ENCODE peak calls at places on chromosome 4, in five cellular contexts. G is tibial artery, I is GM23248, B is endodermal cell, Z is left ventricle myocardium inferior. W is an unnamed sample.
A peak's percentile ranks its signal among the peaks of the same experiment; 100 is the strongest.

GRCh38 chr4:37383579-37384229 is 139.2 kb downstream of the NWD2 start:
- DNase-seq in G (no peak), I (peak; percentile 40), B (peak; percentile 69), Z (no peak), W (no peak)

GRCh38 chr4:65669008-65669971 is 999 bp downstream of the EPHA5 start:
- DNase-seq in G (peak; percentile 60), I (peak; percentile 11), B (peak; percentile 80), Z (no peak), W (peak; percentile 59)

GRCh38 chr4:31702291-31702690 is 982.1 kb downstream of the PCDH7 start:
- DNase-seq in G (no peak), I (no peak), B (no peak), Z (no peak), W (no peak)

GRCh38 chr4:122542411-122543236 is 78.2 kb downstream of the IL21 start:
- DNase-seq in G (no peak), I (peak; percentile 69), B (no peak), Z (no peak), W (no peak)

GRCh38 chr4:183966371-183966770 is 61.3 kb downstream of the STOX2 start:
- DNase-seq in G (no peak), I (no peak), B (no peak), Z (no peak), W (no peak)

GRCh38 chr4:35711127-35711526 is 533.2 kb downstream of the ARAP2 start:
- DNase-seq in G (no peak), I (no peak), B (no peak), Z (no peak), W (no peak)

GRCh38 chr4:121995790-121996537 is 44.1 kb upstream of the TRPC3 start:
- DNase-seq in G (no peak), I (no peak), B (no peak), Z (no peak), W (no peak)

GRCh38 chr4:128574706-128575105 is 234.8 kb upstream of the JADE1 start:
- DNase-seq in G (peak; percentile 74), I (peak; percentile 58), B (peak; percentile 92), Z (peak; percentile 49), W (peak; percentile 83)

GRCh38 chr4:55397024-55397520 is 1.3 kb downstream of the TMEM165 start:
- DNase-seq in G (no peak), I (peak; percentile 71), B (peak; percentile 49), Z (no peak), W (peak; percentile 72)

GRCh38 chr4:158610790-158611189 is 60.9 kb downstream of the C4orf46 start:
- DNase-seq in G (no peak), I (no peak), B (no peak), Z (no peak), W (no peak)

GRCh38 chr4:82515705-82516104 is 46.1 kb downstream of the TMEM150C start:
- DNase-seq in G (no peak), I (peak; percentile 78), B (no peak), Z (peak; percentile 28), W (no peak)

GRCh38 chr4:150106886-150107285 is 28.6 kb downstream of the DCLK2 start:
- DNase-seq in G (no peak), I (no peak), B (no peak), Z (no peak), W (no peak)

GRCh38 chr4:89745708-89746107 is 91.3 kb downstream of the SNCA start:
- DNase-seq in G (no peak), I (no peak), B (no peak), Z (no peak), W (no peak)

GRCh38 chr4:107913283-107913899 is 18.0 kb upstream of the CYP2U1 start:
- DNase-seq in G (no peak), I (peak; percentile 81), B (peak; percentile 56), Z (no peak), W (no peak)

GRCh38 chr4:140156529-140157171 is 2.7 kb upstream of the MAML3 start:
- DNase-seq in G (no peak), I (no peak), B (no peak), Z (no peak), W (no peak)

GRCh38 chr4:117847849-117848248 is 186.4 kb upstream of the NDST3 start:
- DNase-seq in G (no peak), I (no peak), B (no peak), Z (no peak), W (no peak)

GRCh38 chr4:183968931-183969330 is 63.8 kb downstream of the STOX2 start:
- DNase-seq in G (no peak), I (no peak), B (no peak), Z (no peak), W (no peak)

GRCh38 chr4:186104114-186104894 is at the start of gene FAM149A:
- DNase-seq in G (no peak), I (peak; percentile 12), B (no peak), Z (peak; percentile 24), W (peak; percentile 81)

GRCh38 chr4:137531121-137531520 is 1.2 kb downstream of the PCDH18 start:
- DNase-seq in G (no peak), I (peak; percentile 83), B (peak; percentile 50), Z (no peak), W (no peak)

GRCh38 chr4:17058506-17058905 is 160.1 kb upstream of the LDB2 start:
- DNase-seq in G (no peak), I (peak; percentile 89), B (no peak), Z (peak; percentile 16), W (no peak)

GRCh38 chr4:109465065-109465464 is 31.4 kb downstream of the SEC24B start:
- DNase-seq in G (no peak), I (peak; percentile 45), B (no peak), Z (no peak), W (no peak)

GRCh38 chr4:160026720-160027119 is 923.8 kb downstream of the RAPGEF2 start:
- DNase-seq in G (no peak), I (no peak), B (peak; percentile 74), Z (no peak), W (no peak)
- H3K36me3 ChIP-seq in G (no peaks in the 10 kb centered on the region), I (no peaks in the 10 kb centered on the region), B (no peaks in the 10 kb centered on the region), Z (no peaks in the 10 kb centered on the region), W (no peaks in the 10 kb centered on the region)

DNA sequence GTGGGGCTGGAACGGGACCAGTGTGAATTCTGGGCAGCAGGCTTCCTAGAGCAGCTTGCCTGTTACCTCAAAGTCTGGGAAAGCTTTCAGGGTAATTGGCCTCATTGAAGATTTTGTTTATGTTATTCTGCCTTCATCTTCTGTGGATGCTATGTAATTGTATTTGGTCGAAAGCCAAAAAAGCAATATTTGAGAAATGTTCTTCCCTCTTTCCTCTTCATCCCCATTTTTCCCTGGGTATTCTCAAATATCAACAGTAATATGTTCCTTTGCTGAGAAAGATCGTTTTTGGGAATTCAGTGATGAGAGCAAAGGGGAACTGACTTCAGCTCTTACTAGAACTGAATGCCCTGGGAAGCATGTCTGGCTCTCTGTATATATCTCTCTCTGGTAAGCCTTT is 13.0 kb downstream of the TMEM131L start:
- DNase-seq in G (no peak), I (no peak), B (no peak), Z (no peak), W (no peak)
- H3K36me3 ChIP-seq in G (peaks cover 9% of the 10 kb centered on the region), I (peaks cover 3% of the 10 kb centered on the region), B (no peaks in the 10 kb centered on the region), Z (peaks cover 6% of the 10 kb centered on the region), W (peaks cover 6% of the 10 kb centered on the region)

GRCh38 chr4:6294705-6295421 is 25.2 kb downstream of the WFS1 start:
- DNase-seq in G (no peak), I (no peak), B (no peak), Z (no peak), W (no peak)

GRCh38 chr4:6296026-6296425 is 26.4 kb downstream of the WFS1 start:
- DNase-seq in G (no peak), I (no peak), B (peak; percentile 65), Z (no peak), W (peak; percentile 57)

GRCh38 chr4:6293661-6294060 is 24.0 kb downstream of the WFS1 start:
- DNase-seq in G (no peak), I (no peak), B (no peak), Z (no peak), W (no peak)

GRCh38 chr4:6297266-6297815 is 27.7 kb downstream of the WFS1 start:
- DNase-seq in G (no peak), I (no peak), B (no peak), Z (no peak), W (no peak)

GRCh38 chr4:6295495-6295894 is 25.8 kb downstream of the WFS1 start:
- DNase-seq in G (no peak), I (no peak), B (no peak), Z (no peak), W (no peak)
- H3K36me3 ChIP-seq in G (peaks cover 96% of the 10 kb centered on the region), I (no peaks in the 10 kb centered on the region), B (peaks cover 2% of the 10 kb centered on the region), Z (peaks cover 90% of the 10 kb centered on the region), W (peaks cover 26% of the 10 kb centered on the region)

GRCh38 chr4:2941138-2942036 is 21.8 kb downstream of the NOP14 start:
- DNase-seq in G (peak; percentile 52), I (no peak), B (peak; percentile 46), Z (no peak), W (no peak)

GRCh38 chr4:2938906-2939305 is 24.3 kb downstream of the NOP14 start:
- DNase-seq in G (peak; percentile 52), I (no peak), B (no peak), Z (peak; percentile 4), W (peak; percentile 63)

GRCh38 chr4:2942037-2942531 is 21.1 kb downstream of the NOP14 start:
- DNase-seq in G (no peak), I (no peak), B (peak; percentile 52), Z (no peak), W (no peak)

GRCh38 chr4:2939383-2940243 is 23.6 kb downstream of the NOP14 start:
- DNase-seq in G (peak; percentile 54), I (no peak), B (peak; percentile 35), Z (peak; percentile 2), W (peak; percentile 53)

DNA sequence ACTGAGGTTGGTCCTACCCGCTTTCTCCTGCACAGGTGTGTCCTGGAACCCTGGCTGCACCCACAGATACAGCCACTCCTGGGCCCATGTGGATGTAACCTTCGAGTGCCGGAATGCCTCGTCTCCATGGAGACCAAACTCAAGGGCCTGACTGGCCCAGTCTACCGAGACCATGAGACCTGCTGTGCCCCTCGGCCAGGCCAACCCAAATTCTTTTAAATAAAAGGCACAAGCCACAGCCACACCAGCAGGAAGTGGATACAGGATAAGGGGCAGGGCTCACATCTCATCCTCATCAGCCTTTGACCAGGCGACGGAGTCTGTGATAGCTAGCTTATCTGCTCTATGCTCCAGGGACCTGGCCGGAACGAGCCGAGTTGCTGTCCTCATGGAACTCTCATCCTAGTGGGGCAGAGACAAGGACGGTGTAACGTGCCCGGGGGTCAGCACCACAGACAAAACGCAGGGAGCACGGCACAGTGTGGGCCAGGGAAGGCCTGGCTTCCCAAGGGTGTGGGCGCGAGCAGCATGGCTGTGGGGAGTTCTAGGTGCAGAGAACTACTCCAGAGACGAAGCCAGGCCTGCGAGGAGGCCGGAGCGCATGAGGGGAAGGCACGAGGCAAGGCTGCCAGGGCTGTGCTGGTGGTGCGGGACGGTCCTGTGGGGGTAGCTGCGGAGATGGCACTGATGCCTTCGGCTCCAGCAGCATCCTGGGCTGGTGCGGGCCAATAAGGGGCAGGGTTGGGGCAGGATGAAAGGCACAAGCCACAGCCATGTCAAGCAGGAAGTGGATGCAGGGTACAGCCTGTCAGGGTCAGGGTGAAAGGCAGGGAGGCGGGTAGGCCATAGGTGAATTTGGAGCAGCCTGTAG is 22.7 kb downstream of the NOP14 start:
- DNase-seq in G (peak; percentile 63), I (peak; percentile 0), B (peak; percentile 46), Z (no peak), W (peak; percentile 61)
- H3K36me3 ChIP-seq in G (peaks cover 85% of the 10 kb centered on the region), I (peaks cover 46% of the 10 kb centered on the region), B (peaks cover 76% of the 10 kb centered on the region), Z (peaks cover 82% of the 10 kb centered on the region), W (peaks cover 84% of the 10 kb centered on the region)

GRCh38 chr4:86944964-86945781 is 10.4 kb downstream of the AFF1 start:
- DNase-seq in G (no peak), I (no peak), B (peak; percentile 17), Z (no peak), W (no peak)
- H3K36me3 ChIP-seq in G (peaks cover 6% of the 10 kb centered on the region), I (no peaks in the 10 kb centered on the region), B (peaks cover 5% of the 10 kb centered on the region), Z (peaks cover 2% of the 10 kb centered on the region), W (no peaks in the 10 kb centered on the region)

GRCh38 chr4:2881431-2881830 is 37.8 kb downstream of the ADD1 start:
- DNase-seq in G (no peak), I (no peak), B (no peak), Z (no peak), W (no peak)
- H3K36me3 ChIP-seq in G (peaks cover 82% of the 10 kb centered on the region), I (peaks cover 48% of the 10 kb centered on the region), B (peaks cover 86% of the 10 kb centered on the region), Z (peaks cover 87% of the 10 kb centered on the region), W (peaks cover 22% of the 10 kb centered on the region)

GRCh38 chr4:165994706-165995105 is 121.7 kb downstream of the TLL1 start:
- DNase-seq in G (no peak), I (peak; percentile 6), B (no peak), Z (no peak), W (no peak)
- H3K36me3 ChIP-seq in G (no peaks in the 10 kb centered on the region), I (no peaks in the 10 kb centered on the region), B (no peaks in the 10 kb centered on the region), Z (no peaks in the 10 kb centered on the region), W (no peaks in the 10 kb centered on the region)